ENCODE peak calls at places on chromosomes 2 and 18, in five cellular contexts. V, L, H, J and O are unnamed samples.

GRCh38 chr2:75067506-75067905 is 109.1 kb downstream of the POLE4 start:
- DNase-seq in V (no peak), L (no peak), H (no peak), J (no peak), O (no peak)

GRCh38 chr2:85997016-85997970 is 108.4 kb downstream of the POLR1A start:
- DNase-seq in V (peak), L (no peak), H (no peak), J (no peak), O (no peak)

GRCh38 chr2:215793747-215794595 is 219.4 kb downstream of the MREG start:
- DNase-seq in V (peak), L (peak), H (no peak), J (no peak), O (peak)

GRCh38 chr2:118249531-118249930 is 161.3 kb downstream of the INSIG2 start:
- DNase-seq in V (peak), L (peak), H (no peak), J (no peak), O (no peak)

GRCh38 chr2:47293967-47294366 is 109.0 kb upstream of the MSH2 start:
- DNase-seq in V (no peak), L (no peak), H (no peak), J (no peak), O (no peak)

GRCh38 chr2:231429916-231430315 is 34.4 kb downstream of the NCL start:
- DNase-seq in V (no peak), L (no peak), H (no peak), J (no peak), O (no peak)

GRCh38 chr2:174981336-174981735 is 23.8 kb downstream of the CHN1 start:
- DNase-seq in V (no peak), L (no peak), H (no peak), J (no peak), O (no peak)

GRCh38 chr2:82139979-82140611 is 1835.5 kb upstream of the LRRTM1 start:
- DNase-seq in V (no peak), L (peak), H (no peak), J (no peak), O (no peak)

GRCh38 chr2:241859017-241859435 is 332 bp upstream of the PDCD1 start:
- DNase-seq in V (no peak), L (no peak), H (no peak), J (no peak), O (no peak)

GRCh38 chr2:197445746-197446145 is 7.6 kb upstream of the COQ10B start:
- DNase-seq in V (no peak), L (no peak), H (no peak), J (no peak), O (peak)

GRCh38 chr18:30149585-30149984 is 893.0 kb downstream of the DSC3 start:
- DNase-seq in V (no peak), L (no peak), H (no peak), J (no peak), O (no peak)

GRCh38 chr2:219274392-219274921 is 4.7 kb upstream of the DNAJB2 start:
- DNase-seq in V (peak), L (peak), H (no peak), J (no peak), O (peak)

GRCh38 chr2:28950941-28951630 is 30.0 kb upstream of the TOGARAM2 start:
- DNase-seq in V (no peak), L (peak), H (no peak), J (peak), O (no peak)

GRCh38 chr2:222451270-222451674 is 26.9 kb downstream of the SGPP2 start:
- DNase-seq in V (no peak), L (no peak), H (no peak), J (no peak), O (peak)

GRCh38 chr18:45330170-45330594 is 285.1 kb upstream of the SLC14A2 start:
- DNase-seq in V (no peak), L (peak), H (no peak), J (no peak), O (no peak)

GRCh38 chr2:220789961-220790360 is 782.1 kb downstream of the EPHA4 start:
- DNase-seq in V (peak), L (peak), H (no peak), J (no peak), O (peak)

GRCh38 chr2:135742307-135742838 is 718 bp downstream of the UBXN4 start:
- DNase-seq in V (peak), L (peak), H (no peak), J (peak), O (peak)

GRCh38 chr2:179817181-179817841 is 44.1 kb downstream of the ZNF385B start:
- DNase-seq in V (no peak), L (no peak), H (no peak), J (no peak), O (no peak)

GRCh38 chr18:58788971-58789797 is 75.5 kb upstream of the ZNF532 start:
- DNase-seq in V (peak), L (no peak), H (no peak), J (no peak), O (peak)

GRCh38 chr2:96839288-96839874 is 4.4 kb downstream of the ANKRD23 start:
- DNase-seq in V (no peak), L (no peak), H (no peak), J (no peak), O (no peak)

GRCh38 chr2:33500177-33500576 is 23.7 kb downstream of the RASGRP3 start:
- DNase-seq in V (no peak), L (no peak), H (no peak), J (no peak), O (no peak)

GRCh38 chr18:12336887-12337286 is 28.8 kb downstream of the TUBB6 start:
- DNase-seq in V (peak), L (no peak), H (no peak), J (no peak), O (peak)

GRCh38 chr2:190800528-190800927 is 80.1 kb upstream of the GLS start:
- DNase-seq in V (peak), L (peak), H (no peak), J (no peak), O (no peak)

GRCh38 chr2:20366672-20367116 is 16.1 kb upstream of the PUM2 start:
- DNase-seq in V (peak), L (peak), H (no peak), J (no peak), O (no peak)

GRCh38 chr2:150570712-150571111 is 83.2 kb upstream of the RND3 start:
- DNase-seq in V (peak), L (peak), H (no peak), J (no peak), O (peak)

GRCh38 chr2:33266467-33266866 is 210.0 kb upstream of the RASGRP3 start:
- DNase-seq in V (no peak), L (no peak), H (no peak), J (no peak), O (no peak)

GRCh38 chr2:217162533-217162932 is 302.7 kb upstream of the TNP1 start:
- DNase-seq in V (peak), L (no peak), H (no peak), J (no peak), O (peak)
- H4K8ac ChIP-seq in V (peak), L (peak), H (no peak), J (no peak), O (peak)

GRCh38 chr18:75454022-75454795 is 26.7 kb upstream of the SMIM21 start:
- DNase-seq in V (peak), L (no peak), H (no peak), J (no peak), O (no peak)

GRCh38 chr18:75455249-75456183 is 28.0 kb upstream of the SMIM21 start:
- DNase-seq in V (peak), L (no peak), H (peak), J (peak), O (peak)

GRCh38 chr18:75456277-75456676 is 28.8 kb upstream of the SMIM21 start:
- DNase-seq in V (no peak), L (no peak), H (no peak), J (no peak), O (peak)
- H3K4me3 ChIP-seq in V (no peak), L (no peak), H (peak), J (no peak), O (no peak)

DNA sequence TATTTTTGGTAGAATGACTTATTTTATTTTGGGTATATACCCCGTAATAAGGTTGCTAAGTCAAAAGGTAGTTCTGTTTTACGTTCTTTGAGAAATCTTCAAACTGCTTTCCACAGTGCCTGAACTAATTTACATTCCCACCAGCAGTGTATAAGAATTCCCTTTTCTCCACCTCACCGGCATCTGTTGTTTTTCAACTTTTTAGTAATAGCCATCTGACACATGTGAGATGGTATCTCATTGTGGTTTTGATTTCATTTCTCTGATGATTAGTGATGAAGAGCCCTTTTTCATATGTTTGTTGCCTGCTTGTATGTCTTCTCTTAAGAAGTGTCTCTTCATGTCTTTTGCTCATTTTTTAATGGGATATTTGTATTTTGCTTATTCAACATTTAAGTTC is 215.2 kb upstream of the TFPI start:
- DNase-seq in V (no peak), L (no peak), H (no peak), J (no peak), O (no peak)
- H4K8ac ChIP-seq in V (no peak), L (no peak), H (no peak), J (no peak), O (no peak)

GRCh38 chr2:236928353-236929153 is 157.1 kb upstream of the COPS8 start:
- DNase-seq in V (no peak), L (no peak), H (no peak), J (no peak), O (peak)
- H3K4me3 ChIP-seq in V (no peak), L (no peak), H (no peak), J (no peak), O (no peak)

GRCh38 chr18:72895548-72895947 is 27.8 kb upstream of the NETO1 start:
- DNase-seq in V (no peak), L (no peak), H (no peak), J (no peak), O (no peak)

DNA sequence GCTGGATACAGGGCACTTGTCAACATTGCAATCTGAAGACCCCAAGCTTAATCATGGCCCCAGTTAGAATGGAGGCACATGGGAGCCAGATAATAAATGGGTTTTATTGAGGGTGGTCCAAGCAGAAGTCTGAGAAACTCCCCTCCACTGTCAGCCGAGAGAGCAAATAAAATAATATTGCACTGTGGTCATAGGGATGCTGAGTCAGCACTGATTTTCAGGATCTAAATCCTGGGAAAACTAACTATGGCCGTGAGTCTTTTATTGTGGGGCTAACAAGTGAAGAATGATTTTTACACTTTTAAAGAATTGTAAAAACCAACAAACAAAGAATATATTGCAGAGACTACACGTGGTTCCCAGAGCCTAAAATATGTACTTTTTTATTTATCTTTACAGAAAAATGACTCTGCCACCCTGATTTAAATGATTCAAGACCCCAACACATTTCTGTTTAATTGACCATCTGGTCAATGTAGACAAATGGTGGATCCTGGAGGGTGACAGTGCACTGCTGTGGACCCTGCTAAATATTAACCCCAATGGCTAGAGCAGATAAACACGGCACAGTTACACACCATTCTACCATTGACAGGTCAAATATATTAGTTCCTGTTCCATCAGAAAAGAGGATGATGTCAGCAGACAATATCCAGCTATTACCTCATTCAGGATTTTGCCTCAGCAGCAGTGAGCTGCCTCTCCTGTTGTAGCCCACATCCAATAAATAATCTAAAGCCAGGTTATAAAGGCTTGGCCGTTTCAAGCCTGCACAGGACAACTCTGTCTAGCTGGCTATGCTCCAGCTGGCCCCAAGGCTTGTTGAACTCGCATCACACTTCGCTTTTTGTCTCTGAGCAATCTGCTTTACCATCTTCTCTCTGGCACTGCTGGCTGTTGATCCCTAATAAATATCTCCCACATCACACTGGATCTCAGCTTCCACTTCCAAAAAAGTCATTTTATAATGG is 31.4 kb upstream of the NETO1 start:
- DNase-seq in V (no peak), L (no peak), H (no peak), J (no peak), O (no peak)
- H4K8ac ChIP-seq in V (no peak), L (no peak), H (no peak), J (no peak), O (no peak)

DNA sequence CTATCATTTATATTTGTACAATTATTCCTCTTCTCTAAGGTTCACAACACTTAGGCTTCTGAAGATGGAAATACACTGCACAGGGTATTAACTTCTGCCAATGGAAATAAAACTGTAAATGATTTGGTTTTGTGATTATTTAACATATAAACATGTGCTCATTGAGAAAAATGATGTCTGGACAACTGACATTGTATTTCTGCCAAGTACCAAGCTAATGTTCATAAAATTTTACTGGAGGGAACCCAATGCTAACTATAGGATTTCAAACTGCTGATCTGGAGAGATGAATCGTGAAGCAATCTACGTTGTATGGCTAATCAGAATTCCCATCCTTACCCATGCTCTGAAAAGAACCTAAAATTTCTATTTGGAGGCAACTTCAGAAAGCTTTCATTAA is 279.7 kb downstream of the NRXN1 start:
- DNase-seq in V (peak), L (no peak), H (no peak), J (no peak), O (no peak)
- H3K4me3 ChIP-seq in V (no peak), L (no peak), H (no peak), J (no peak), O (no peak)